ENCODE peak calls at places on chromosome 13, in ten cellular contexts. One of them, this sample, is unnamed.

GRCh38 chr13:50081106-50081898 is 66.1 kb downstream of the KCNRG start:
- DNase-seq in amygdala: peak
- DNase-seq in glutamatergic neuron: peak
- DNase-seq in T-helper 17 cell: peak
- DNase-seq in mesenchymal stem cell: peak
- DNase-seq in natural killer cell treated with Interleukin-12 subunit alpha and Interleukin-12 subunit beta and Interleukin-15 and Interleukin-18, amount 100 ng/mL, for 72 hours: peak
- DNase-seq in hepatic stellate cell: peak
- DNase-seq in heart right ventricle: peak
- DNase-seq in AG10803: no peak
- DNase-seq in fibroblast of gingiva: no peak
- DNase-seq in this sample: peak

GRCh38 chr13:65074248-65074647 is 2155.9 kb downstream of the PCDH9 start:
- DNase-seq in amygdala: no peak
- DNase-seq in glutamatergic neuron: no peak
- DNase-seq in T-helper 17 cell: no peak
- DNase-seq in mesenchymal stem cell: no peak
- DNase-seq in natural killer cell treated with Interleukin-12 subunit alpha and Interleukin-12 subunit beta and Interleukin-15 and Interleukin-18, amount 100 ng/mL, for 72 hours: no peak
- DNase-seq in hepatic stellate cell: no peak
- DNase-seq in heart right ventricle: no peak
- DNase-seq in AG10803: no peak
- DNase-seq in fibroblast of gingiva: no peak
- DNase-seq in this sample: no peak

GRCh38 chr13:30995331-30995730 is 62.9 kb downstream of the TEX26 start:
- DNase-seq in amygdala: no peak
- DNase-seq in glutamatergic neuron: no peak
- DNase-seq in T-helper 17 cell: no peak
- DNase-seq in mesenchymal stem cell: no peak
- DNase-seq in natural killer cell treated with Interleukin-12 subunit alpha and Interleukin-12 subunit beta and Interleukin-15 and Interleukin-18, amount 100 ng/mL, for 72 hours: no peak
- DNase-seq in hepatic stellate cell: no peak
- DNase-seq in heart right ventricle: no peak
- DNase-seq in AG10803: no peak
- DNase-seq in fibroblast of gingiva: no peak
- DNase-seq in this sample: no peak

GRCh38 chr13:35917942-35918645 is 213.1 kb downstream of the DCLK1 start:
- DNase-seq in amygdala: no peak
- DNase-seq in glutamatergic neuron: no peak
- DNase-seq in T-helper 17 cell: no peak
- DNase-seq in mesenchymal stem cell: no peak
- DNase-seq in natural killer cell treated with Interleukin-12 subunit alpha and Interleukin-12 subunit beta and Interleukin-15 and Interleukin-18, amount 100 ng/mL, for 72 hours: no peak
- DNase-seq in hepatic stellate cell: no peak
- DNase-seq in heart right ventricle: no peak
- DNase-seq in AG10803: peak
- DNase-seq in fibroblast of gingiva: peak
- DNase-seq in this sample: no peak

GRCh38 chr13:20140487-20140886 is 20.4 kb downstream of the GJA3 start:
- DNase-seq in amygdala: no peak
- DNase-seq in glutamatergic neuron: no peak
- DNase-seq in T-helper 17 cell: no peak
- DNase-seq in mesenchymal stem cell: no peak
- DNase-seq in natural killer cell treated with Interleukin-12 subunit alpha and Interleukin-12 subunit beta and Interleukin-15 and Interleukin-18, amount 100 ng/mL, for 72 hours: no peak
- DNase-seq in hepatic stellate cell: no peak
- DNase-seq in heart right ventricle: no peak
- DNase-seq in AG10803: no peak
- DNase-seq in fibroblast of gingiva: no peak
- DNase-seq in this sample: no peak

GRCh38 chr13:42497798-42498197 is 76.2 kb upstream of the TNFSF11 start:
- DNase-seq in amygdala: no peak
- DNase-seq in glutamatergic neuron: no peak
- DNase-seq in T-helper 17 cell: no peak
- DNase-seq in mesenchymal stem cell: peak
- DNase-seq in natural killer cell treated with Interleukin-12 subunit alpha and Interleukin-12 subunit beta and Interleukin-15 and Interleukin-18, amount 100 ng/mL, for 72 hours: no peak
- DNase-seq in hepatic stellate cell: no peak
- DNase-seq in heart right ventricle: no peak
- DNase-seq in AG10803: no peak
- DNase-seq in fibroblast of gingiva: peak
- DNase-seq in this sample: peak

GRCh38 chr13:46295531-46296464 is 84.1 kb downstream of the LRRC63 start:
- DNase-seq in amygdala: no peak
- DNase-seq in glutamatergic neuron: no peak
- DNase-seq in T-helper 17 cell: peak
- DNase-seq in mesenchymal stem cell: peak
- DNase-seq in natural killer cell treated with Interleukin-12 subunit alpha and Interleukin-12 subunit beta and Interleukin-15 and Interleukin-18, amount 100 ng/mL, for 72 hours: peak
- DNase-seq in hepatic stellate cell: peak
- DNase-seq in heart right ventricle: no peak
- DNase-seq in AG10803: peak
- DNase-seq in fibroblast of gingiva: peak
- DNase-seq in this sample: peak

GRCh38 chr13:34143637-34144036 is 325.7 kb downstream of the RFC3 start:
- DNase-seq in amygdala: no peak
- DNase-seq in glutamatergic neuron: no peak
- DNase-seq in T-helper 17 cell: no peak
- DNase-seq in mesenchymal stem cell: no peak
- DNase-seq in natural killer cell treated with Interleukin-12 subunit alpha and Interleukin-12 subunit beta and Interleukin-15 and Interleukin-18, amount 100 ng/mL, for 72 hours: no peak
- DNase-seq in hepatic stellate cell: no peak
- DNase-seq in heart right ventricle: no peak
- DNase-seq in AG10803: no peak
- DNase-seq in fibroblast of gingiva: no peak
- DNase-seq in this sample: no peak

GRCh38 chr13:109744512-109745051 is 41.8 kb downstream of the IRS2 start:
- DNase-seq in amygdala: no peak
- DNase-seq in glutamatergic neuron: no peak
- DNase-seq in T-helper 17 cell: no peak
- DNase-seq in mesenchymal stem cell: peak
- DNase-seq in natural killer cell treated with Interleukin-12 subunit alpha and Interleukin-12 subunit beta and Interleukin-15 and Interleukin-18, amount 100 ng/mL, for 72 hours: no peak
- DNase-seq in hepatic stellate cell: peak
- DNase-seq in heart right ventricle: peak
- DNase-seq in AG10803: no peak
- DNase-seq in fibroblast of gingiva: peak
- DNase-seq in this sample: no peak

GRCh38 chr13:36979361-36980040 is 19.6 kb downstream of the ALG5 start:
- DNase-seq in amygdala: no peak
- DNase-seq in glutamatergic neuron: no peak
- DNase-seq in T-helper 17 cell: no peak
- DNase-seq in mesenchymal stem cell: peak
- DNase-seq in natural killer cell treated with Interleukin-12 subunit alpha and Interleukin-12 subunit beta and Interleukin-15 and Interleukin-18, amount 100 ng/mL, for 72 hours: no peak
- DNase-seq in hepatic stellate cell: no peak
- DNase-seq in heart right ventricle: no peak
- DNase-seq in AG10803: peak
- DNase-seq in fibroblast of gingiva: peak
- DNase-seq in this sample: no peak

GRCh38 chr13:20494656-20495055 is 31.0 kb downstream of the CRYL1 start:
- DNase-seq in amygdala: no peak
- DNase-seq in glutamatergic neuron: no peak
- DNase-seq in T-helper 17 cell: no peak
- DNase-seq in mesenchymal stem cell: no peak
- DNase-seq in natural killer cell treated with Interleukin-12 subunit alpha and Interleukin-12 subunit beta and Interleukin-15 and Interleukin-18, amount 100 ng/mL, for 72 hours: no peak
- DNase-seq in hepatic stellate cell: no peak
- DNase-seq in heart right ventricle: no peak
- DNase-seq in AG10803: no peak
- DNase-seq in fibroblast of gingiva: no peak
- DNase-seq in this sample: no peak

GRCh38 chr13:97223711-97224461 is 1.8 kb downstream of the MBNL2 start:
- DNase-seq in amygdala: peak
- DNase-seq in glutamatergic neuron: peak
- DNase-seq in T-helper 17 cell: no peak
- DNase-seq in mesenchymal stem cell: peak
- DNase-seq in natural killer cell treated with Interleukin-12 subunit alpha and Interleukin-12 subunit beta and Interleukin-15 and Interleukin-18, amount 100 ng/mL, for 72 hours: no peak
- DNase-seq in hepatic stellate cell: peak
- DNase-seq in heart right ventricle: peak
- DNase-seq in AG10803: peak
- DNase-seq in fibroblast of gingiva: peak
- DNase-seq in this sample: no peak

GRCh38 chr13:29845440-29846056 is 4.9 kb downstream of the UBL3 start:
- DNase-seq in amygdala: no peak
- DNase-seq in glutamatergic neuron: no peak
- DNase-seq in T-helper 17 cell: no peak
- DNase-seq in mesenchymal stem cell: no peak
- DNase-seq in natural killer cell treated with Interleukin-12 subunit alpha and Interleukin-12 subunit beta and Interleukin-15 and Interleukin-18, amount 100 ng/mL, for 72 hours: no peak
- DNase-seq in hepatic stellate cell: no peak
- DNase-seq in heart right ventricle: no peak
- DNase-seq in AG10803: peak
- DNase-seq in fibroblast of gingiva: no peak
- DNase-seq in this sample: no peak

GRCh38 chr13:22049384-22049783 is 378.5 kb downstream of the FGF9 start:
- DNase-seq in amygdala: no peak
- DNase-seq in glutamatergic neuron: no peak
- DNase-seq in T-helper 17 cell: no peak
- DNase-seq in mesenchymal stem cell: peak
- DNase-seq in natural killer cell treated with Interleukin-12 subunit alpha and Interleukin-12 subunit beta and Interleukin-15 and Interleukin-18, amount 100 ng/mL, for 72 hours: no peak
- DNase-seq in hepatic stellate cell: no peak
- DNase-seq in heart right ventricle: no peak
- DNase-seq in AG10803: peak
- DNase-seq in fibroblast of gingiva: no peak
- DNase-seq in this sample: no peak

GRCh38 chr13:40764587-40765403 is 6.2 kb downstream of the MRPS31 start:
- DNase-seq in amygdala: no peak
- DNase-seq in glutamatergic neuron: no peak
- DNase-seq in T-helper 17 cell: peak
- DNase-seq in mesenchymal stem cell: no peak
- DNase-seq in natural killer cell treated with Interleukin-12 subunit alpha and Interleukin-12 subunit beta and Interleukin-15 and Interleukin-18, amount 100 ng/mL, for 72 hours: no peak
- DNase-seq in hepatic stellate cell: no peak
- DNase-seq in heart right ventricle: no peak
- DNase-seq in AG10803: peak
- DNase-seq in fibroblast of gingiva: no peak
- DNase-seq in this sample: no peak

GRCh38 chr13:98200211-98200878 is 23.3 kb upstream of the RNF113B start:
- DNase-seq in amygdala: no peak
- DNase-seq in glutamatergic neuron: no peak
- DNase-seq in T-helper 17 cell: no peak
- DNase-seq in mesenchymal stem cell: peak
- DNase-seq in natural killer cell treated with Interleukin-12 subunit alpha and Interleukin-12 subunit beta and Interleukin-15 and Interleukin-18, amount 100 ng/mL, for 72 hours: no peak
- DNase-seq in hepatic stellate cell: no peak
- DNase-seq in heart right ventricle: no peak
- DNase-seq in AG10803: no peak
- DNase-seq in fibroblast of gingiva: no peak
- DNase-seq in this sample: no peak

GRCh38 chr13:101170306-101170705 is 246.0 kb downstream of the NALCN start:
- DNase-seq in amygdala: no peak
- DNase-seq in glutamatergic neuron: no peak
- DNase-seq in T-helper 17 cell: no peak
- DNase-seq in mesenchymal stem cell: no peak
- DNase-seq in natural killer cell treated with Interleukin-12 subunit alpha and Interleukin-12 subunit beta and Interleukin-15 and Interleukin-18, amount 100 ng/mL, for 72 hours: no peak
- DNase-seq in hepatic stellate cell: no peak
- DNase-seq in heart right ventricle: no peak
- DNase-seq in AG10803: no peak
- DNase-seq in fibroblast of gingiva: no peak
- DNase-seq in this sample: no peak

GRCh38 chr13:52344108-52344507 is 61.9 kb downstream of the THSD1 start:
- DNase-seq in amygdala: no peak
- DNase-seq in glutamatergic neuron: no peak
- DNase-seq in T-helper 17 cell: no peak
- DNase-seq in mesenchymal stem cell: no peak
- DNase-seq in natural killer cell treated with Interleukin-12 subunit alpha and Interleukin-12 subunit beta and Interleukin-15 and Interleukin-18, amount 100 ng/mL, for 72 hours: no peak
- DNase-seq in hepatic stellate cell: no peak
- DNase-seq in heart right ventricle: no peak
- DNase-seq in AG10803: peak
- DNase-seq in fibroblast of gingiva: peak
- DNase-seq in this sample: no peak

GRCh38 chr13:40503966-40504591 is 162.4 kb downstream of the FOXO1 start:
- DNase-seq in amygdala: no peak
- DNase-seq in glutamatergic neuron: no peak
- DNase-seq in T-helper 17 cell: no peak
- DNase-seq in mesenchymal stem cell: peak
- DNase-seq in natural killer cell treated with Interleukin-12 subunit alpha and Interleukin-12 subunit beta and Interleukin-15 and Interleukin-18, amount 100 ng/mL, for 72 hours: no peak
- DNase-seq in hepatic stellate cell: peak
- DNase-seq in heart right ventricle: no peak
- DNase-seq in AG10803: peak
- DNase-seq in fibroblast of gingiva: no peak
- DNase-seq in this sample: no peak

GRCh38 chr13:99027260-99027659 is 49.4 kb upstream of the DOCK9 start:
- DNase-seq in amygdala: no peak
- DNase-seq in glutamatergic neuron: no peak
- DNase-seq in T-helper 17 cell: no peak
- DNase-seq in mesenchymal stem cell: no peak
- DNase-seq in natural killer cell treated with Interleukin-12 subunit alpha and Interleukin-12 subunit beta and Interleukin-15 and Interleukin-18, amount 100 ng/mL, for 72 hours: no peak
- DNase-seq in hepatic stellate cell: no peak
- DNase-seq in heart right ventricle: no peak
- DNase-seq in AG10803: no peak
- DNase-seq in fibroblast of gingiva: no peak
- DNase-seq in this sample: no peak

GRCh38 chr13:75803175-75803611 is 167.1 kb downstream of the LMO7 start:
- DNase-seq in amygdala: no peak
- DNase-seq in glutamatergic neuron: no peak
- DNase-seq in T-helper 17 cell: no peak
- DNase-seq in mesenchymal stem cell: no peak
- DNase-seq in natural killer cell treated with Interleukin-12 subunit alpha and Interleukin-12 subunit beta and Interleukin-15 and Interleukin-18, amount 100 ng/mL, for 72 hours: no peak
- DNase-seq in hepatic stellate cell: no peak
- DNase-seq in heart right ventricle: no peak
- DNase-seq in AG10803: no peak
- DNase-seq in fibroblast of gingiva: no peak
- DNase-seq in this sample: peak

GRCh38 chr13:37319041-37319443 is 213.6 kb upstream of the CSNK1A1L start:
- DNase-seq in amygdala: no peak
- DNase-seq in glutamatergic neuron: no peak
- DNase-seq in T-helper 17 cell: no peak
- DNase-seq in mesenchymal stem cell: peak
- DNase-seq in natural killer cell treated with Interleukin-12 subunit alpha and Interleukin-12 subunit beta and Interleukin-15 and Interleukin-18, amount 100 ng/mL, for 72 hours: no peak
- DNase-seq in hepatic stellate cell: no peak
- DNase-seq in heart right ventricle: no peak
- DNase-seq in AG10803: peak
- DNase-seq in fibroblast of gingiva: no peak
- DNase-seq in this sample: no peak

GRCh38 chr13:110826861-110827672 is 87.8 kb downstream of the ANKRD10 start:
- DNase-seq in amygdala: peak
- DNase-seq in glutamatergic neuron: no peak
- DNase-seq in T-helper 17 cell: no peak
- DNase-seq in mesenchymal stem cell: no peak
- DNase-seq in natural killer cell treated with Interleukin-12 subunit alpha and Interleukin-12 subunit beta and Interleukin-15 and Interleukin-18, amount 100 ng/mL, for 72 hours: no peak
- DNase-seq in hepatic stellate cell: no peak
- DNase-seq in heart right ventricle: no peak
- DNase-seq in AG10803: no peak
- DNase-seq in fibroblast of gingiva: no peak
- DNase-seq in this sample: no peak

GRCh38 chr13:76973920-76974617 is 17.8 kb upstream of the CLN5 start:
- DNase-seq in amygdala: no peak
- DNase-seq in glutamatergic neuron: no peak
- DNase-seq in T-helper 17 cell: no peak
- DNase-seq in mesenchymal stem cell: no peak
- DNase-seq in natural killer cell treated with Interleukin-12 subunit alpha and Interleukin-12 subunit beta and Interleukin-15 and Interleukin-18, amount 100 ng/mL, for 72 hours: no peak
- DNase-seq in hepatic stellate cell: no peak
- DNase-seq in heart right ventricle: no peak
- DNase-seq in AG10803: no peak
- DNase-seq in fibroblast of gingiva: no peak
- DNase-seq in this sample: no peak

GRCh38 chr13:59269476-59269875 is 894.3 kb downstream of the DIAPH3 start:
- DNase-seq in amygdala: no peak
- DNase-seq in glutamatergic neuron: no peak
- DNase-seq in T-helper 17 cell: no peak
- DNase-seq in mesenchymal stem cell: peak
- DNase-seq in natural killer cell treated with Interleukin-12 subunit alpha and Interleukin-12 subunit beta and Interleukin-15 and Interleukin-18, amount 100 ng/mL, for 72 hours: no peak
- DNase-seq in hepatic stellate cell: peak
- DNase-seq in heart right ventricle: no peak
- DNase-seq in AG10803: peak
- DNase-seq in fibroblast of gingiva: peak
- DNase-seq in this sample: no peak

GRCh38 chr13:105817498-105817897 is 718.0 kb downstream of the EFNB2 start:
- DNase-seq in amygdala: no peak
- DNase-seq in glutamatergic neuron: no peak
- DNase-seq in T-helper 17 cell: no peak
- DNase-seq in mesenchymal stem cell: no peak
- DNase-seq in natural killer cell treated with Interleukin-12 subunit alpha and Interleukin-12 subunit beta and Interleukin-15 and Interleukin-18, amount 100 ng/mL, for 72 hours: no peak
- DNase-seq in hepatic stellate cell: no peak
- DNase-seq in heart right ventricle: no peak
- DNase-seq in AG10803: no peak
- DNase-seq in fibroblast of gingiva: no peak
- DNase-seq in this sample: no peak

GRCh38 chr13:110347535-110348308 is 40.6 kb downstream of the COL4A2 start:
- DNase-seq in amygdala: no peak
- DNase-seq in glutamatergic neuron: no peak
- DNase-seq in T-helper 17 cell: no peak
- DNase-seq in mesenchymal stem cell: peak
- DNase-seq in natural killer cell treated with Interleukin-12 subunit alpha and Interleukin-12 subunit beta and Interleukin-15 and Interleukin-18, amount 100 ng/mL, for 72 hours: no peak
- DNase-seq in hepatic stellate cell: peak
- DNase-seq in heart right ventricle: peak
- DNase-seq in AG10803: peak
- DNase-seq in fibroblast of gingiva: peak
- DNase-seq in this sample: no peak

GRCh38 chr13:46803586-46803985 is 6.6 kb upstream of the ESD start:
- DNase-seq in amygdala: no peak
- DNase-seq in glutamatergic neuron: no peak
- DNase-seq in T-helper 17 cell: no peak
- DNase-seq in mesenchymal stem cell: no peak
- DNase-seq in natural killer cell treated with Interleukin-12 subunit alpha and Interleukin-12 subunit beta and Interleukin-15 and Interleukin-18, amount 100 ng/mL, for 72 hours: no peak
- DNase-seq in hepatic stellate cell: no peak
- DNase-seq in heart right ventricle: no peak
- DNase-seq in AG10803: no peak
- DNase-seq in fibroblast of gingiva: no peak
- DNase-seq in this sample: no peak

This sample was measured in GM20000.